ENCODE peak calls at places on chromosomes 4 and X, in ten cellular contexts. E is Panc1, R is kidney epithelial cell, A is lower lobe of right lung, L is NCI-H1105 treated with DMSO at 0.1 percent for 48 hours, J is GM23338, H is Right ventricle myocardium superior, Q is glutamatergic neuron, K is HEK293T, C is body of pancreas. T is an unnamed sample.

GRCh38 chrX:41781500-41781899 is 57.5 kb downstream of the GPR82 start:
- DNase-seq in E (peak), R (no peak), A (no peak), L (peak), J (peak), H (no peak), Q (no peak), K (peak), C (no peak), T (peak)

GRCh38 chr4:1752284-1753041 is 31.1 kb downstream of the TACC3 start:
- DNase-seq in E (no peak), R (no peak), A (peak), L (no peak), J (peak), H (no peak), Q (no peak), K (no peak), C (no peak), T (no peak)

GRCh38 chr4:90069151-90069550 is 58.0 kb upstream of the CCSER1 start:
- DNase-seq in E (no peak), R (peak), A (no peak), L (no peak), J (no peak), H (no peak), Q (no peak), K (no peak), C (no peak), T (no peak)

GRCh38 chr4:93764647-93765246 is 63.8 kb upstream of the ATOH1 start:
- DNase-seq in E (peak), R (no peak), A (no peak), L (peak), J (peak), H (no peak), Q (no peak), K (peak), C (peak), T (no peak)

GRCh38 chr4:37489697-37490096 is 196.5 kb downstream of the RELL1 start:
- DNase-seq in E (no peak), R (no peak), A (no peak), L (no peak), J (no peak), H (no peak), Q (no peak), K (no peak), C (no peak), T (no peak)

GRCh38 chr4:99763635-99764101 is 53.0 kb upstream of the DAPP1 start:
- DNase-seq in E (peak), R (peak), A (no peak), L (no peak), J (no peak), H (no peak), Q (no peak), K (no peak), C (peak), T (peak)

GRCh38 chr4:138696771-138697170 is 318.8 kb upstream of the NOCT start:
- DNase-seq in E (no peak), R (no peak), A (no peak), L (no peak), J (no peak), H (no peak), Q (no peak), K (no peak), C (no peak), T (no peak)

GRCh38 chr4:2408401-2408958 is 10.0 kb downstream of the ZFYVE28 start:
- DNase-seq in E (no peak), R (no peak), A (no peak), L (no peak), J (peak), H (no peak), Q (no peak), K (no peak), C (no peak), T (no peak)

GRCh38 chr4:85084371-85085170 is 118.1 kb upstream of the WDFY3 start:
- DNase-seq in E (peak), R (peak), A (no peak), L (peak), J (peak), H (no peak), Q (peak), K (peak), C (peak), T (peak)

GRCh38 chr4:107094332-107094731 is 58.2 kb upstream of the DKK2 start:
- DNase-seq in E (no peak), R (peak), A (no peak), L (no peak), J (peak), H (no peak), Q (no peak), K (peak), C (no peak), T (peak)

GRCh38 chr4:22485751-22486150 is 30.1 kb downstream of the ADGRA3 start:
- DNase-seq in E (no peak), R (no peak), A (no peak), L (peak), J (no peak), H (no peak), Q (no peak), K (no peak), C (peak), T (no peak)

GRCh38 chrX:100864967-100865366 is 9.2 kb downstream of the NOX1 start:
- DNase-seq in E (no peak), R (peak), A (no peak), L (no peak), J (no peak), H (no peak), Q (no peak), K (no peak), C (no peak), T (no peak)

GRCh38 chr4:749771-750666 is 44.4 kb downstream of the PCGF3 start:
- DNase-seq in E (no peak), R (no peak), A (no peak), L (no peak), J (no peak), H (peak), Q (no peak), K (no peak), C (no peak), T (no peak)

GRCh38 chrX:25084446-25084845 is 68.7 kb upstream of the ARX start:
- DNase-seq in E (no peak), R (no peak), A (no peak), L (peak), J (no peak), H (no peak), Q (no peak), K (no peak), C (no peak), T (no peak)

GRCh38 chrX:74493806-74494205 is 72.5 kb downstream of the SLC16A2 start:
- DNase-seq in E (no peak), R (no peak), A (no peak), L (no peak), J (peak), H (no peak), Q (no peak), K (no peak), C (no peak), T (no peak)

GRCh38 chrX:40061871-40062524 is 35.8 kb downstream of the BCOR start:
- DNase-seq in E (no peak), R (no peak), A (no peak), L (no peak), J (no peak), H (no peak), Q (no peak), K (no peak), C (no peak), T (no peak)